ENCODE peak calls at places on chromosome 7, in four cellular contexts. B, Y, K and I are unnamed samples.
A peak's percentile ranks its signal among the peaks of the same experiment; 100 is the strongest.

GRCh38 chr7:114630186-114630824 is 215.7 kb downstream of the FOXP2 start:
- DNase-seq in B (no peak), K (peak; percentile 65), Y (no peak), I (peak; percentile 26)

GRCh38 chr7:155555116-155555695 is 8.8 kb upstream of the CNPY1 start:
- DNase-seq in K (no peak), Y (no peak), B (no peak), I (no peak)

GRCh38 chr7:151796091-151796870 is 80.6 kb downstream of the PRKAG2 start:
- DNase-seq in K (no peak), Y (no peak), B (peak; percentile 86), I (no peak)

GRCh38 chr7:131007439-131008330 is 273.7 kb upstream of the KLF14 start:
- DNase-seq in B (peak; percentile 83), Y (peak; percentile 55), K (peak; percentile 71), I (peak; percentile 82)

GRCh38 chr7:22255834-22256233 is 101.1 kb downstream of the RAPGEF5 start:
- DNase-seq in B (no peak), K (no peak), Y (no peak), I (no peak)

GRCh38 chr7:130884437-130885417 is 150.7 kb upstream of the KLF14 start:
- DNase-seq in B (no peak), Y (no peak), K (no peak), I (no peak)

GRCh38 chr7:128190051-128190640 is 50.9 kb upstream of the LEP start:
- DNase-seq in B (no peak), Y (no peak), K (no peak), I (no peak)

GRCh38 chr7:26688388-26688787 is 176.0 kb downstream of the SKAP2 start:
- DNase-seq in Y (no peak), B (no peak), K (no peak), I (no peak)

GRCh38 chr7:134320201-134320600 is 3.5 kb upstream of the SLC35B4 start:
- DNase-seq in B (peak; percentile 56), K (no peak), Y (no peak), I (no peak)

GRCh38 chr7:132933076-132933466 is 148.8 kb downstream of the CHCHD3 start:
- DNase-seq in B (peak; percentile 53), K (no peak), Y (no peak), I (no peak)

GRCh38 chr7:132783824-132784223 is 207.6 kb upstream of the PLXNA4 start:
- DNase-seq in B (peak; percentile 93), K (no peak), Y (no peak), I (no peak)

GRCh38 chr7:956031-956430 is 1.6 kb upstream of the ADAP1 start:
- DNase-seq in Y (no peak), B (no peak), K (no peak), I (no peak)

GRCh38 chr7:38506756-38507155 is 124.4 kb downstream of the AMPH start:
- DNase-seq in Y (no peak), K (no peak), B (no peak), I (no peak)